ENCODE peak calls at places on chromosome 3, in six cellular contexts. One of them, this sample, is unnamed.

GRCh38 chr3:121834079-121834730 is 655 bp downstream of the IQCB1 start:
- DNase-seq in ovary: peak
- DNase-seq in stomach: no peak
- DNase-seq in transverse colon: peak
- DNase-seq in esophagus squamous epithelium: no peak
- DNase-seq in body of pancreas: peak
- DNase-seq in this sample: no peak

GRCh38 chr3:138786788-138787276 is 47.9 kb downstream of the PIK3CB start:
- DNase-seq in ovary: no peak
- DNase-seq in stomach: no peak
- DNase-seq in transverse colon: no peak
- DNase-seq in esophagus squamous epithelium: no peak
- DNase-seq in body of pancreas: no peak
- DNase-seq in this sample: no peak

GRCh38 chr3:126982125-126982521 is 792 bp upstream of the PLXNA1 start:
- DNase-seq in ovary: no peak
- DNase-seq in stomach: no peak
- DNase-seq in transverse colon: peak
- DNase-seq in esophagus squamous epithelium: no peak
- DNase-seq in body of pancreas: no peak
- DNase-seq in this sample: no peak

GRCh38 chr3:80890571-80890970 is 870.9 kb downstream of the GBE1 start:
- DNase-seq in ovary: no peak
- DNase-seq in stomach: no peak
- DNase-seq in transverse colon: no peak
- DNase-seq in esophagus squamous epithelium: no peak
- DNase-seq in body of pancreas: no peak
- DNase-seq in this sample: no peak

GRCh38 chr3:89571298-89571697 is 463.9 kb downstream of the EPHA3 start:
- DNase-seq in ovary: no peak
- DNase-seq in stomach: no peak
- DNase-seq in transverse colon: no peak
- DNase-seq in esophagus squamous epithelium: no peak
- DNase-seq in body of pancreas: no peak
- DNase-seq in this sample: no peak

GRCh38 chr3:183764854-183765731 is 60.3 kb downstream of the MAP6D1 start:
- DNase-seq in ovary: no peak
- DNase-seq in stomach: no peak
- DNase-seq in transverse colon: peak
- DNase-seq in esophagus squamous epithelium: no peak
- DNase-seq in body of pancreas: no peak
- DNase-seq in this sample: peak

GRCh38 chr3:140472621-140473020 is 205.2 kb upstream of the TRIM42 start:
- DNase-seq in ovary: no peak
- DNase-seq in stomach: no peak
- DNase-seq in transverse colon: no peak
- DNase-seq in esophagus squamous epithelium: no peak
- DNase-seq in body of pancreas: no peak
- DNase-seq in this sample: no peak

GRCh38 chr3:184155644-184156521 is 706 bp downstream of the DVL3 start:
- DNase-seq in ovary: peak
- DNase-seq in stomach: no peak
- DNase-seq in transverse colon: peak
- DNase-seq in esophagus squamous epithelium: no peak
- DNase-seq in body of pancreas: no peak
- DNase-seq in this sample: peak

GRCh38 chr3:160720123-160720746 is 35.8 kb upstream of the PPM1L start:
- DNase-seq in ovary: no peak
- DNase-seq in stomach: no peak
- DNase-seq in transverse colon: no peak
- DNase-seq in esophagus squamous epithelium: no peak
- DNase-seq in body of pancreas: no peak
- DNase-seq in this sample: no peak

GRCh38 chr3:3179407-3180094 is at the start of gene CRBN:
- DNase-seq in ovary: peak
- DNase-seq in stomach: peak
- DNase-seq in transverse colon: peak
- DNase-seq in esophagus squamous epithelium: peak
- DNase-seq in body of pancreas: peak
- DNase-seq in this sample: peak
- TF ChIP-seq POLR2A in ovary: no peak
- TF ChIP-seq POLR2A in stomach: no peak
- TF ChIP-seq POLR2A in transverse colon: peak
- TF ChIP-seq POLR2A in esophagus squamous epithelium: peak
- TF ChIP-seq POLR2A in body of pancreas: peak
- TF ChIP-seq POLR2A in this sample: peak

DNA sequence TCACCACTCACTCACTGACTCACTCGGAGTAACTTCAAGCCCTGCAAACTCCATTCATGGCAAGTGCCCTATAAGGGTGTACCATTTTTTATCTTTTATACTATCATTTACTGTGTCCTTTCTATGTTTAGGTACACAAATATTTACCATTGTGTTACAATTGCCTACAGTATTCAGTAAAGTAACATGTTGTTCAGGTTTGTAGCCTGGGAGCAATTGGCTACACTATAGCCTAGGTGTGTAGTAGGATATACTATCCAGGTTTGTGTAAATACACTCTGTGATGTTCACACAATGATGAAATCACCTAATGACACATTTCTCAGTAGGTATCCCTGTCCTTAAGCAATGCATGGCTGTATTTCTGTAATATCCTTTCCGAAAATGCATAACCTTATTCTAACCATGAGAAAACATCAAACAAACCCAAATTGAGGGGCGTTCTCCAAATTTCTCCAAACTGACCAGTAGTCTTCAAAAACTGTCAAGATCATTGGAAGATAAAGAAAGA is 17.9 kb upstream of the CNOT10 start:
- DNase-seq in ovary: no peak
- DNase-seq in stomach: no peak
- DNase-seq in transverse colon: no peak
- DNase-seq in esophagus squamous epithelium: no peak
- DNase-seq in body of pancreas: no peak
- DNase-seq in this sample: no peak
- TF ChIP-seq POLR2A in ovary: no peak
- TF ChIP-seq POLR2A in stomach: no peak
- TF ChIP-seq POLR2A in transverse colon: no peak
- TF ChIP-seq POLR2A in esophagus squamous epithelium: no peak
- TF ChIP-seq POLR2A in body of pancreas: no peak
- TF ChIP-seq POLR2A in this sample: no peak

GRCh38 chr3:125200731-125201139 is 11.8 kb downstream of the SLC12A8 start:
- DNase-seq in ovary: no peak
- DNase-seq in stomach: no peak
- DNase-seq in transverse colon: no peak
- DNase-seq in esophagus squamous epithelium: no peak
- DNase-seq in body of pancreas: no peak
- DNase-seq in this sample: no peak
- TF ChIP-seq POLR2A in ovary: no peak
- TF ChIP-seq POLR2A in stomach: no peak
- TF ChIP-seq POLR2A in transverse colon: no peak
- TF ChIP-seq POLR2A in esophagus squamous epithelium: no peak
- TF ChIP-seq POLR2A in body of pancreas: no peak
- TF ChIP-seq POLR2A in this sample: no peak

GRCh38 chr3:101861978-101862421 is 12.7 kb downstream of the NFKBIZ start:
- DNase-seq in ovary: no peak
- DNase-seq in stomach: no peak
- DNase-seq in transverse colon: no peak
- DNase-seq in esophagus squamous epithelium: no peak
- DNase-seq in body of pancreas: no peak
- DNase-seq in this sample: no peak
- TF ChIP-seq POLR2A in ovary: no peak
- TF ChIP-seq POLR2A in stomach: no peak
- TF ChIP-seq POLR2A in transverse colon: no peak
- TF ChIP-seq POLR2A in esophagus squamous epithelium: no peak
- TF ChIP-seq POLR2A in body of pancreas: no peak
- TF ChIP-seq POLR2A in this sample: no peak

GRCh38 chr3:13976469-13976868 is 96.6 kb upstream of the WNT7A start:
- DNase-seq in ovary: no peak
- DNase-seq in stomach: no peak
- DNase-seq in transverse colon: no peak
- DNase-seq in esophagus squamous epithelium: no peak
- DNase-seq in body of pancreas: no peak
- DNase-seq in this sample: no peak
- TF ChIP-seq POLR2A in ovary: no peak
- TF ChIP-seq POLR2A in stomach: no peak
- TF ChIP-seq POLR2A in transverse colon: no peak
- TF ChIP-seq POLR2A in esophagus squamous epithelium: no peak
- TF ChIP-seq POLR2A in body of pancreas: no peak
- TF ChIP-seq POLR2A in this sample: no peak

GRCh38 chr3:185257334-185257733 is 3.5 kb upstream of the EHHADH start:
- DNase-seq in ovary: no peak
- DNase-seq in stomach: no peak
- DNase-seq in transverse colon: no peak
- DNase-seq in esophagus squamous epithelium: no peak
- DNase-seq in body of pancreas: no peak
- DNase-seq in this sample: no peak

GRCh38 chr3:185254799-185255198 is 950 bp upstream of the EHHADH start:
- DNase-seq in ovary: no peak
- DNase-seq in stomach: no peak
- DNase-seq in transverse colon: no peak
- DNase-seq in esophagus squamous epithelium: no peak
- DNase-seq in body of pancreas: no peak
- DNase-seq in this sample: no peak

GRCh38 chr3:185250653-185251052 is 3.2 kb downstream of the EHHADH start:
- DNase-seq in ovary: no peak
- DNase-seq in stomach: no peak
- DNase-seq in transverse colon: no peak
- DNase-seq in esophagus squamous epithelium: no peak
- DNase-seq in body of pancreas: no peak
- DNase-seq in this sample: no peak

GRCh38 chr3:185250247-185250646 is 3.6 kb downstream of the EHHADH start:
- DNase-seq in ovary: no peak
- DNase-seq in stomach: no peak
- DNase-seq in transverse colon: no peak
- DNase-seq in esophagus squamous epithelium: no peak
- DNase-seq in body of pancreas: no peak
- DNase-seq in this sample: no peak

DNA sequence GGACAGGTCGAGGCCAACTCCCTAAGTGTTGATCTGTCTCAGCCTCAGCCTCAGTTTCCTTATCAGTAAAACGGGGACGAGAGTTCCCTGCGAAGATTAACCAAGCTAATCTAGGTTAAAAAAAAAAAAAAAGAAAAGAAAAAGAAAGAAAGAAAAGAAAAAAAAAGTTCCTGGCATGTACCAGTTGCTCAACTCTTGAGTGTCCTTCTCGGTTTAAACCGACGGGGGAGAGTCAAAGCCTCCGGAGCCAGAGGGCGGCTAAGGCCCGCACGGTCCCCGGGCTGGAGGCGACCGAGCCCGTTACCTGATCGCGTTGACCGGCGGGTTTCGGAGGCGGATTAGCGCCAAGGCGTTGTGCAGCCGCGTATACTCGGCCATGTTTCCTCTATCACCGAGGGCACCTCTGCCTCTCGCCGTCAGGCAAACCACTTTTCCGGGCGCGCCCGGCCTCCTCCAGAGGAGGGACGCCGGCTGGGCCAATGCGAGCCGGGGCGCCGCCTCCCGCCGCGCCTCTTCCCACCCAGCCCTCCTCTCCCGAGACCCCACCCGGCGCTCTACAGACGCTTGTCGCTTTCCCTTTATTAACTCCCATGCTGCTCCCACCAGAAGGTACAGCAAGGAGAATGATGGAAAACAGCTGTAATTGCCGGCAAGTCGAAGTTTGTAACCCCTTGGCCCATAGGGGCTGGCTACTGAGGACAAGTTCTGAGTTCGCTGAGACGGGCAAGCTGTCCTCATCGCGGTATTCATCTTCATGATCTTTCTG is at the start of gene EHHADH:
- DNase-seq in ovary: peak
- DNase-seq in stomach: peak
- DNase-seq in transverse colon: peak
- DNase-seq in esophagus squamous epithelium: no peak
- DNase-seq in body of pancreas: peak
- DNase-seq in this sample: peak
- TF ChIP-seq POLR2A in ovary: no peak
- TF ChIP-seq POLR2A in stomach: no peak
- TF ChIP-seq POLR2A in transverse colon: peak
- TF ChIP-seq POLR2A in esophagus squamous epithelium: peak
- TF ChIP-seq POLR2A in body of pancreas: peak
- TF ChIP-seq POLR2A in this sample: peak